ENCODE peak calls at places on chromosomes 16 and 17, in five cellular contexts. One of them, this sample, is unnamed.

GRCh38 chr16:56614549-56614991 is 6.2 kb downstream of the MT2A start:
- DNase-seq in anterior cingulate cortex: no peak
- DNase-seq in cardiac septum: no peak
- DNase-seq in GDM1: no peak
- DNase-seq in T follicular helper cell: no peak
- DNase-seq in this sample: no peak

GRCh38 chr16:4381935-4382794 is 10.5 kb downstream of the VASN start:
- DNase-seq in T follicular helper cell: no peak
- DNase-seq in GDM1: no peak
- DNase-seq in anterior cingulate cortex: no peak
- DNase-seq in cardiac septum: no peak
- DNase-seq in this sample: no peak

GRCh38 chr17:38706625-38707298 is 1.7 kb downstream of the MLLT6 start:
- DNase-seq in GDM1: no peak
- DNase-seq in T follicular helper cell: peak; percentile 15
- DNase-seq in anterior cingulate cortex: no peak
- DNase-seq in cardiac septum: no peak
- DNase-seq in this sample: no peak

GRCh38 chr16:74053784-74054306 is 242.8 kb upstream of the PSMD7 start:
- DNase-seq in T follicular helper cell: no peak
- DNase-seq in cardiac septum: no peak
- DNase-seq in anterior cingulate cortex: no peak
- DNase-seq in GDM1: no peak
- DNase-seq in this sample: no peak

GRCh38 chr17:36703860-36704266 is 102.5 kb downstream of the MRM1 start:
- DNase-seq in cardiac septum: no peak
- DNase-seq in anterior cingulate cortex: no peak
- DNase-seq in GDM1: no peak
- DNase-seq in T follicular helper cell: no peak
- DNase-seq in this sample: no peak

GRCh38 chr16:1773703-1774455 is 945 bp upstream of the MRPS34 start:
- DNase-seq in T follicular helper cell: no peak
- DNase-seq in GDM1: no peak
- DNase-seq in cardiac septum: no peak
- DNase-seq in anterior cingulate cortex: no peak
- DNase-seq in this sample: no peak

GRCh38 chr17:19248149-19248922 is 11.2 kb downstream of the EPN2 start:
- DNase-seq in GDM1: no peak
- DNase-seq in cardiac septum: no peak
- DNase-seq in T follicular helper cell: no peak
- DNase-seq in anterior cingulate cortex: no peak
- DNase-seq in this sample: no peak

GRCh38 chr16:67026570-67026969 is 2.4 kb upstream of the CBFB start:
- DNase-seq in cardiac septum: peak; percentile 15
- DNase-seq in anterior cingulate cortex: no peak
- DNase-seq in T follicular helper cell: no peak
- DNase-seq in GDM1: no peak
- DNase-seq in this sample: peak; percentile 22

GRCh38 chr17:65987988-65988387 is 203.9 kb downstream of the CEP112 start:
- DNase-seq in anterior cingulate cortex: no peak
- DNase-seq in GDM1: no peak
- DNase-seq in T follicular helper cell: no peak
- DNase-seq in cardiac septum: no peak
- DNase-seq in this sample: no peak

GRCh38 chr17:8475820-8476219 is 40.1 kb downstream of the NDEL1 start:
- DNase-seq in cardiac septum: no peak
- DNase-seq in anterior cingulate cortex: no peak
- DNase-seq in GDM1: no peak
- DNase-seq in T follicular helper cell: no peak
- DNase-seq in this sample: no peak

GRCh38 chr17:73566905-73567782 is 77.1 kb downstream of the SDK2 start:
- DNase-seq in anterior cingulate cortex: no peak
- DNase-seq in GDM1: no peak
- DNase-seq in cardiac septum: no peak
- DNase-seq in T follicular helper cell: no peak
- DNase-seq in this sample: no peak

GRCh38 chr16:72434159-72434558 is 262.2 kb upstream of the PMFBP1 start:
- DNase-seq in T follicular helper cell: no peak
- DNase-seq in anterior cingulate cortex: no peak
- DNase-seq in GDM1: no peak
- DNase-seq in cardiac septum: no peak
- DNase-seq in this sample: no peak

GRCh38 chr17:82775033-82775823 is 23.4 kb downstream of the TBCD start:
- DNase-seq in cardiac septum: peak; percentile 86
- DNase-seq in T follicular helper cell: no peak
- DNase-seq in GDM1: no peak
- DNase-seq in anterior cingulate cortex: no peak
- DNase-seq in this sample: peak; percentile 81

GRCh38 chr17:45729284-45729907 is 54.7 kb upstream of the CRHR1 start:
- DNase-seq in T follicular helper cell: no peak
- DNase-seq in cardiac septum: no peak
- DNase-seq in GDM1: no peak
- DNase-seq in anterior cingulate cortex: no peak
- DNase-seq in this sample: no peak

GRCh38 chr16:65837431-65837986 is 529.0 kb upstream of the CDH5 start:
- DNase-seq in cardiac septum: no peak
- DNase-seq in T follicular helper cell: no peak
- DNase-seq in GDM1: no peak
- DNase-seq in anterior cingulate cortex: no peak
- DNase-seq in this sample: no peak

GRCh38 chr16:25151996-25152395 is 40.5 kb downstream of the LCMT1 start:
- DNase-seq in T follicular helper cell: no peak
- DNase-seq in cardiac septum: no peak
- DNase-seq in anterior cingulate cortex: no peak
- DNase-seq in GDM1: no peak
- DNase-seq in this sample: no peak

GRCh38 chr16:56915311-56916105 is 16.4 kb upstream of the HERPUD1 start:
- DNase-seq in T follicular helper cell: no peak
- DNase-seq in cardiac septum: no peak
- DNase-seq in GDM1: no peak
- DNase-seq in anterior cingulate cortex: no peak
- DNase-seq in this sample: no peak

GRCh38 chr16:57859331-57859730 is 57.0 kb upstream of the KIFC3 start:
- DNase-seq in GDM1: no peak
- DNase-seq in T follicular helper cell: no peak
- DNase-seq in anterior cingulate cortex: no peak
- DNase-seq in cardiac septum: no peak
- DNase-seq in this sample: no peak

GRCh38 chr17:21680366-21680765 is 12.0 kb upstream of the KCNJ18 start:
- DNase-seq in cardiac septum: peak; percentile 72
- DNase-seq in T follicular helper cell: no peak
- DNase-seq in anterior cingulate cortex: no peak
- DNase-seq in GDM1: no peak
- DNase-seq in this sample: peak; percentile 60

GRCh38 chr17:50904522-50905459 is 38.6 kb upstream of the TOB1 start:
- DNase-seq in GDM1: no peak
- DNase-seq in anterior cingulate cortex: peak; percentile 45
- DNase-seq in cardiac septum: no peak
- DNase-seq in T follicular helper cell: no peak
- DNase-seq in this sample: peak; percentile 81

GRCh38 chr17:55334285-55334684 is 69.5 kb downstream of the HLF start:
- DNase-seq in cardiac septum: no peak
- DNase-seq in anterior cingulate cortex: no peak
- DNase-seq in GDM1: no peak
- DNase-seq in T follicular helper cell: no peak
- DNase-seq in this sample: no peak

GRCh38 chr16:30724641-30725464 is 23.4 kb upstream of the PHKG2 start:
- DNase-seq in T follicular helper cell: no peak
- DNase-seq in anterior cingulate cortex: no peak
- DNase-seq in GDM1: peak; percentile 13
- DNase-seq in cardiac septum: peak; percentile 80
- DNase-seq in this sample: no peak

GRCh38 chr16:7440886-7441400 is 108.3 kb downstream of the RBFOX1 start:
- DNase-seq in cardiac septum: no peak
- DNase-seq in anterior cingulate cortex: no peak
- DNase-seq in GDM1: no peak
- DNase-seq in T follicular helper cell: no peak
- DNase-seq in this sample: no peak

GRCh38 chr17:83137523-83137922 is 58.1 kb downstream of the METRNL start:
- DNase-seq in GDM1: no peak
- DNase-seq in anterior cingulate cortex: no peak
- DNase-seq in cardiac septum: peak; percentile 63
- DNase-seq in T follicular helper cell: no peak
- DNase-seq in this sample: peak; percentile 49

GRCh38 chr16:10668322-10669045 is 26.2 kb downstream of the TEKT5 start:
- DNase-seq in anterior cingulate cortex: no peak
- DNase-seq in GDM1: peak; percentile 10
- DNase-seq in cardiac septum: no peak
- DNase-seq in T follicular helper cell: no peak
- DNase-seq in this sample: no peak

This sample was measured in sciatic nerve.